ENCODE peak calls at places on chromosomes 11 and 22, in four cellular contexts. I is HepG2, O is K562, L is GM12878. T is an unnamed sample.

GRCh38 chr11:110907629-110908028 is 195.4 kb upstream of the ARHGAP20 start:
- DNase-seq in I (no peak), O (no peak), L (no peak), T (no peak)

GRCh38 chr22:28442264-28442950 is 237.2 kb downstream of the TTC28 start:
- DNase-seq in I (peak; percentile 74), O (peak; percentile 87), L (no peak), T (peak; percentile 87)

GRCh38 chr11:68002943-68003845 is 703 bp downstream of the UNC93B1 start:
- DNase-seq in I (no peak), O (peak; percentile 42), L (no peak), T (peak; percentile 28)

GRCh38 chr22:49382451-49382735 is 445.3 kb downstream of the BRD1 start:
- DNase-seq in I (no peak), O (no peak), L (no peak), T (no peak)

GRCh38 chr11:25927391-25927790 is 404.5 kb upstream of the ANO3 start:
- DNase-seq in I (no peak), O (no peak), L (no peak), T (no peak)

GRCh38 chr22:16824718-16825687 is at the start of gene XKR3:
- DNase-seq in I (no peak), O (no peak), L (peak; percentile 37), T (no peak)

GRCh38 chr11:36088234-36088975 is 144.5 kb downstream of the LDLRAD3 start:
- DNase-seq in I (no peak), O (no peak), L (no peak), T (no peak)

GRCh38 chr22:49500942-49501395 is 326.7 kb downstream of the BRD1 start:
- DNase-seq in I (no peak), O (no peak), L (no peak), T (no peak)

GRCh38 chr11:82889133-82890001 is 10.9 kb downstream of the PRCP start:
- DNase-seq in I (no peak), O (no peak), L (no peak), T (no peak)

GRCh38 chr22:35648066-35649025 is at the start of gene APOL6:
- DNase-seq in I (peak; percentile 76), O (peak; percentile 22), L (peak; percentile 65), T (no peak)

GRCh38 chr11:126083829-126084607 is 21.4 kb upstream of the CDON start:
- DNase-seq in I (no peak), O (no peak), L (no peak), T (no peak)

GRCh38 chr11:131893988-131894387 is 523.6 kb downstream of the NTM start:
- DNase-seq in I (no peak), O (no peak), L (no peak), T (no peak)

GRCh38 chr11:2987881-2988280 is 4.2 kb downstream of the NAP1L4 start:
- DNase-seq in I (no peak), O (no peak), L (no peak), T (no peak)

GRCh38 chr11:100932474-100933100 is 197.0 kb downstream of the PGR start:
- DNase-seq in I (peak; percentile 9), O (peak; percentile 30), L (no peak), T (peak; percentile 24)

GRCh38 chr11:76054330-76054729 is 152.0 kb downstream of the WNT11 start:
- DNase-seq in I (no peak), O (no peak), L (no peak), T (no peak)
- TF ChIP-seq FOXK2 in I (no peak), O (no peak), L (no peak), T (no peak)

GRCh38 chr11:123195182-123196059 is at the start of gene CLMP:
- DNase-seq in I (no peak), O (no peak), L (no peak), T (no peak)

GRCh38 chr11:123196060-123196714 is 1.1 kb upstream of the CLMP start:
- DNase-seq in I (no peak), O (no peak), L (no peak), T (no peak)

GRCh38 chr11:123193742-123194141 is 1.3 kb downstream of the CLMP start:
- DNase-seq in I (no peak), O (no peak), L (no peak), T (no peak)

GRCh38 chr11:123194308-123195181 is 503 bp downstream of the CLMP start:
- DNase-seq in I (no peak), O (no peak), L (no peak), T (peak; percentile 53)

DNA sequence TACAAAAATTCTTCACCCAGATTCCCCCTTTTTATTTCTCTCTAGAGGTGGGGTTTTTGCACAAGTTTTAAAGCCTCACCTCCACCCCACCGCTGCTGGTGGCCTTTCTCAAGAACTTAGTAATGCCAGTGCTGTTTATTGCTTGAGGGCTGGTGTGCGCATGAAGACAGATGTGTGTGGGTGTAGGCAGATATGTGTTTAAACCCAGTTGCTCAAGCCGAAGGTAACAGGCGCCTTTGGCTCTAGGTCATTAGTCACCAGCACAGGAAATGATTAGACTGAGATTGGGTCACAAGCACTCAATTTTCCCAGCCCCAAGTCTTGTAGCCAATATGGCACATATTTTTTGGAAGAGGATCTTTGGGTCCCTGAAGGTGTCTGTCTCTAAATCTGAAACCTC is 2.7 kb upstream of the CLMP start:
- DNase-seq in I (no peak), O (no peak), L (no peak), T (no peak)
- TF ChIP-seq FOXK2 in I (no peak), O (no peak), L (no peak), T (no peak)

GRCh38 chr22:19893363-19893762 is 38.7 kb upstream of the GNB1L start:
- DNase-seq in I (no peak), O (no peak), L (no peak), T (no peak)
- TF ChIP-seq FOXK2 in I (no peak), O (no peak), L (no peak), T (no peak)

GRCh38 chr11:10581481-10582019 is 13.1 kb upstream of the LYVE1 start:
- DNase-seq in I (no peak), O (peak; percentile 43), L (no peak), T (no peak)
- TF ChIP-seq FOXK2 in I (no peak), O (no peak), L (no peak), T (no peak)

DNA sequence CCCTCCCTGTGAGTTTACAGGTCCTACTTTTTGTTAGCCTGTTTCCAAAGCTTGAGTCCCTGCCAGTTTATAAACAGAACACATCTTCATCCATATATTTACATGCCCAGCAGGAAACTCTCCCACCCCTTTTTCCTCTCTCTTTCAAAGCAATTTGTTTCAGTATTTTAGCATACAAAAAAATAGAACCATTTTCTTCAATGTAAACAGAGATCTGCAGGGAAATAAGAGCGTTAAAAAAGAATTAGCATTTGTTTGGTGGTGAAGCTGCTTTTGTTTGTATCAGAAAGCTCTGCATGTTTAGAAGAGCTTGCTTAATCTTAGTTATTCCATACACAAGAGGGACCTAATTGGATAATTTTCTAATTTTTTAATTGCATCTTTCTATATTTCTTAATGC is 243.7 kb downstream of the NELL1 start:
- DNase-seq in I (no peak), O (no peak), L (no peak), T (no peak)
- TF ChIP-seq FOXK2 in I (no peak), O (no peak), L (no peak), T (no peak)

DNA sequence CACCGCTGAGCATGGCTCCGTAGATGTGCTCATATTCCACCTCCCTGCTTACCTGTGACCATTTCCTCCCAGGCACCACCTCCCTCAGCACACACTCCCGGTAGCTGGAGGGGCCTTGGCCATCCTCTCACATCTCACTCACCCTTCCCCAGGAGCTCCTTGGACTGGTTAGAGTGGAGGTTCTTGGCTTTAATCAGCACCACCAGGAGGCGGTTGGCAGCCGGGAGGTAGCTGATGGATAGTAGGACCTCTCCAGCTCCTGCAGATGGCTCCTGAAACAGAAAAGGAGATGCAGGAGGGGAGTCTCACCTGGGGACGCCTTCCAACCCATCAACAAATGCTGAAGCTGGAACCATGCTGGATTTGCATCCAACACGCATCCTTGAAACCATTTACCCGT is 39.9 kb downstream of the SYT13 start:
- DNase-seq in I (no peak), O (no peak), L (no peak), T (no peak)
- TF ChIP-seq FOXK2 in I (no peak), O (no peak), L (no peak), T (no peak)

GRCh38 chr11:114209904-114210303 is 86.3 kb upstream of the NNMT start:
- DNase-seq in I (peak; percentile 68), O (no peak), L (no peak), T (no peak)

GRCh38 chr11:114213622-114214021 is 82.6 kb upstream of the NNMT start:
- DNase-seq in I (no peak), O (no peak), L (no peak), T (no peak)

GRCh38 chr11:114208371-114208770 is 87.8 kb upstream of the NNMT start:
- DNase-seq in I (no peak), O (no peak), L (no peak), T (no peak)

GRCh38 chr11:114209343-114209742 is 86.9 kb upstream of the NNMT start:
- DNase-seq in I (no peak), O (no peak), L (no peak), T (no peak)

GRCh38 chr11:114211444-114212122 is 84.6 kb upstream of the NNMT start:
- DNase-seq in I (no peak), O (no peak), L (no peak), T (no peak)
- TF ChIP-seq FOXK2 in I (no peak), O (no peak), L (no peak), T (no peak)